ENCODE peak calls at places on chromosomes 7 and 10, in four cellular contexts. One of them, this sample, is unnamed.

GRCh38 chr10:17244712-17245365 is 16.8 kb downstream of the VIM start:
- DNase-seq in K562: no peak
- DNase-seq in SK-N-SH: no peak
- DNase-seq in A549: no peak
- DNase-seq in this sample: no peak

GRCh38 chr7:142243823-142244222 is 14.0 kb downstream of the PRSS58 start:
- DNase-seq in A549: no peak
- DNase-seq in K562: no peak
- DNase-seq in SK-N-SH: no peak
- DNase-seq in this sample: no peak

GRCh38 chr10:132149917-132150316 is 36.8 kb upstream of the DPYSL4 start:
- DNase-seq in SK-N-SH: no peak
- DNase-seq in K562: no peak
- DNase-seq in A549: no peak
- DNase-seq in this sample: no peak

GRCh38 chr10:119980956-119981355 is 88.4 kb downstream of the SEC23IP start:
- DNase-seq in A549: no peak
- DNase-seq in SK-N-SH: no peak
- DNase-seq in K562: no peak
- DNase-seq in this sample: no peak

GRCh38 chr7:102279537-102280400 is 6.9 kb upstream of the SH2B2 start:
- DNase-seq in A549: peak
- DNase-seq in K562: peak
- DNase-seq in SK-N-SH: peak
- DNase-seq in this sample: peak

GRCh38 chr7:89104748-89105685 is 309.5 kb upstream of the TEX47 start:
- DNase-seq in K562: no peak
- DNase-seq in SK-N-SH: no peak
- DNase-seq in A549: no peak
- DNase-seq in this sample: no peak

GRCh38 chr7:140358024-140358770 is 40.1 kb downstream of the SLC37A3 start:
- DNase-seq in K562: no peak
- DNase-seq in SK-N-SH: no peak
- DNase-seq in A549: no peak
- DNase-seq in this sample: peak

GRCh38 chr7:50422858-50423257 is 27.3 kb downstream of the FIGNL1 start:
- DNase-seq in SK-N-SH: no peak
- DNase-seq in A549: no peak
- DNase-seq in K562: no peak
- DNase-seq in this sample: no peak

GRCh38 chr10:75475470-75476182 is 44.2 kb downstream of the LRMDA start:
- DNase-seq in SK-N-SH: no peak
- DNase-seq in K562: no peak
- DNase-seq in A549: no peak
- DNase-seq in this sample: no peak

DNA sequence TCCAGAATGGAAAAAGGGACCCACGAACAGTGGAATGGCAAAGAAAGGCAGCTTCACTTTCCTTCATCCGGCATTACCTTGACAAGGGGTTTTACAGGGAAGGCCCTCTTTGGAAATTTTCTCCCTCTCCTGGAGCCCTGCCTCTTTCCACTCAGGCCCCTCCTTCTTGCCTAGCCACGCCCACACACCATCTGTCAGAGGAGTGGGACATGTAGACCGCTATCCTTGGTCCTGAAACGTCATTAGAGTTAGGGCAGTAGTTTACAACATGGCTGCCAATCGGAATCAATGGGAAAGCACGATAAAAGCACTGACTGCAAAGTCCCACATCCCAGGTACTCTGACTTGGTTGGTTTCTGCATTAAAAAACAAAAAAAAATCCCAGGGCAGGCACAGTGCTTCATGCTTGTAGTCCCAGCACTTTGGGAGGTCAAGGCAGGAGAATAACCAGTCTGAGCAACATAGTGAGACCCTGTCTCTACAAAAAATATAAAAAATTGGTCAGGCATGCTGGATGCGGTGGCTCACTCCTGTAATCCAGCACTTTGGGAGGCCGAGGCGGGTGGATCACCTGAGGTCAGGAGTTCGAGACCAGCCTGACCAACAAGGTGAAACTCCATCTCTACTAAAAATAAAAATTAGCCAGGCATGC is 96.4 kb downstream of the MARCHF5 start:
- DNase-seq in SK-N-SH: peak
- DNase-seq in K562: peak
- DNase-seq in A549: peak
- DNase-seq in this sample: peak
- TF ChIP-seq MAX in SK-N-SH: no peak
- TF ChIP-seq MAX in K562: no peak
- TF ChIP-seq MAX in A549: no peak
- TF ChIP-seq MAX in this sample: peak

GRCh38 chr7:523436-524336 is 4.0 kb upstream of the PDGFA start:
- DNase-seq in A549: no peak
- DNase-seq in SK-N-SH: no peak
- DNase-seq in K562: peak
- DNase-seq in this sample: no peak
- TF ChIP-seq MAX in A549: no peak
- TF ChIP-seq MAX in SK-N-SH: no peak
- TF ChIP-seq MAX in K562: no peak
- TF ChIP-seq MAX in this sample: no peak

DNA sequence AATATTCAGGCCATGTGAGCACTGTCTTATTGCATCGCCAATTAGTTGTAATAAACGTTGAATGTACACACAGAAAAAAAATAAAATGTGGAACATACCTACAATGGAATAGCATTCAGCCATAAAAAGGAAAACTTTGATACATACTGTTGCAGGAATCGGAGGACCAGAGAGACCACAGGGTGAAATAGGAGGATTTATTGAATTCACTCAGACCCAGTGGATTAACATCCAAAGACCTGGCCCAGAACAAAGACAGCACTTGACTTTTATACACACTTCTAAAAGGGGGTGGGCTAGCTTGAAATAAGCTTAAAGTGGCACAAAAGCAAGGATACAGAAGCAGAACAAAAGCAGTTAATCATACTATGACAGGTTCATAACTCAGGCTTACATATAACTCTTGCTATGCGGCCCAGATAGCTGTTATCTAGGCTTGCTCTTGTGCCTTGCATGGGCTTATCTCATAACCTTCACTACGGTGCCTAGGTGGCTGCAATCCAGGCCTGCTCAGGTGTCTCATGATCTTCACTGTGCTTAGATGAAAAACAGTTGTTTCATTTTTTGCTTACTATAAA is 292.2 kb upstream of the TAC1 start:
- DNase-seq in SK-N-SH: no peak
- DNase-seq in A549: no peak
- DNase-seq in K562: no peak
- DNase-seq in this sample: no peak
- TF ChIP-seq MAX in SK-N-SH: no peak
- TF ChIP-seq MAX in A549: no peak
- TF ChIP-seq MAX in K562: no peak
- TF ChIP-seq MAX in this sample: no peak

GRCh38 chr10:84743483-84743882 is 415.1 kb downstream of the CCSER2 start:
- DNase-seq in A549: no peak
- DNase-seq in K562: no peak
- DNase-seq in SK-N-SH: no peak
- DNase-seq in this sample: peak
- TF ChIP-seq MAX in A549: no peak
- TF ChIP-seq MAX in K562: no peak
- TF ChIP-seq MAX in SK-N-SH: no peak
- TF ChIP-seq MAX in this sample: no peak

GRCh38 chr10:108303149-108303548 is 1138.6 kb upstream of the SORCS1 start:
- DNase-seq in A549: no peak
- DNase-seq in SK-N-SH: no peak
- DNase-seq in K562: no peak
- DNase-seq in this sample: no peak

GRCh38 chr10:108301002-108301401 is 1136.5 kb upstream of the SORCS1 start:
- DNase-seq in A549: no peak
- DNase-seq in SK-N-SH: no peak
- DNase-seq in K562: no peak
- DNase-seq in this sample: no peak
- TF ChIP-seq MAX in A549: no peak
- TF ChIP-seq MAX in SK-N-SH: no peak
- TF ChIP-seq MAX in K562: no peak
- TF ChIP-seq MAX in this sample: no peak